ENCODE peak calls at places on chromosomes 13 and 19, in four cellular contexts. C is WTC11, N is K562, Y is HepG2. B is an unnamed sample.

GRCh38 chr19:29587518-29587986 is 18.5 kb upstream of the POP4 start:
- DNase-seq in N (no peak), Y (no peak), C (no peak), B (peak)

GRCh38 chr13:110616103-110617101 is 1.1 kb downstream of the NAXD start:
- DNase-seq in C (peak), Y (peak), N (peak), B (no peak)

GRCh38 chr19:3576696-3577443 is 4.1 kb downstream of the HMG20B start:
- DNase-seq in N (peak), C (peak), Y (no peak), B (no peak)

GRCh38 chr13:41402695-41403511 is 54.4 kb upstream of the RGCC start:
- DNase-seq in N (peak), C (peak), Y (peak), B (no peak)

GRCh38 chr19:49374665-49375434 is 11.2 kb downstream of the DKKL1 start:
- DNase-seq in N (no peak), Y (no peak), C (no peak), B (no peak)

GRCh38 chr13:77919351-77920294 is 992 bp upstream of the EDNRB start:
- DNase-seq in C (peak), N (no peak), Y (no peak), B (no peak)

GRCh38 chr19:50508850-50509190 is 2.2 kb downstream of the JOSD2 start:
- DNase-seq in Y (no peak), N (no peak), C (no peak), B (no peak)

GRCh38 chr19:38719761-38720558 is 24.3 kb downstream of the CAPN12 start:
- DNase-seq in C (no peak), Y (no peak), N (no peak), B (no peak)

GRCh38 chr13:68232351-68233130 is 1002.4 kb upstream of the PCDH9 start:
- DNase-seq in Y (no peak), N (no peak), C (no peak), B (no peak)

GRCh38 chr19:7928741-7929701 is 3.1 kb upstream of the CTXN1 start:
- DNase-seq in N (peak), C (peak), Y (peak), B (no peak)

GRCh38 chr13:92473736-92474465 is 752.7 kb upstream of the GPC6 start:
- DNase-seq in N (no peak), Y (no peak), C (no peak), B (no peak)

GRCh38 chr19:6065685-6066365 is 44.5 kb downstream of the RFX2 start:
- DNase-seq in C (peak), N (peak), Y (peak), B (no peak)

GRCh38 chr13:20160346-20161274 is at the start of gene GJA3:
- DNase-seq in Y (no peak), N (peak), C (peak), B (no peak)

GRCh38 chr19:56110515-56111448 is 10.3 kb downstream of the ZNF787 start:
- DNase-seq in Y (peak), N (no peak), C (no peak), B (no peak)

GRCh38 chr13:86920960-86921359 is 750.2 kb upstream of the SLITRK5 start:
- DNase-seq in C (no peak), Y (no peak), N (no peak), B (no peak)

GRCh38 chr13:26957163-26957562 is 196.6 kb upstream of the GPR12 start:
- DNase-seq in Y (no peak), C (no peak), N (no peak), B (no peak)

GRCh38 chr13:78100481-78100880 is 181.8 kb upstream of the EDNRB start:
- DNase-seq in Y (no peak), C (no peak), N (no peak), B (no peak)

GRCh38 chr13:27124571-27124970 is 47.0 kb downstream of the USP12 start:
- DNase-seq in Y (no peak), C (no peak), N (no peak), B (no peak)

GRCh38 chr19:7679017-7679720 is 1.5 kb upstream of the TRAPPC5 start:
- DNase-seq in N (no peak), C (no peak), Y (peak), B (no peak)

DNA sequence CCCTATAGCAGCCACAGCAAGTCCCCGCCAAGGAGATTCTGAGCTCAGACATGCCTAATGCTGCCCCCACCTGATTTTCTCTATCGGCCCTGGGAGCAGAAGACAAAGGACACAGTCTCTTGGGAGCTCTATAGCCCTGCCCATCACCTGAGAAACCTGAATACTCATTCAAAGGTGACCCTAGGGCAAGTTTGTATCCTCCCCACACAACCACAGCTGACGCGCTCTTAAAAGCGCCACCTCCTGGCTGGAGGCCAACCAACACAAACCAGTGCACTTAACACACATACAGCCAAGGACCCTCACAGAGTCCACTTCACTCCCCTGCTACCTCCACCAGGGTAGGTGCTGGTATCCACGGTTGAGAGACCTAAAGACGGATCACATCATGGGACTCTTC is 8.8 kb upstream of the IGFL4 start:
- DNase-seq in C (peak), Y (no peak), N (no peak), B (no peak)
- TF ChIP-seq TCF7 in C (no peak), Y (no peak), N (no peak), B (no peak)

DNA sequence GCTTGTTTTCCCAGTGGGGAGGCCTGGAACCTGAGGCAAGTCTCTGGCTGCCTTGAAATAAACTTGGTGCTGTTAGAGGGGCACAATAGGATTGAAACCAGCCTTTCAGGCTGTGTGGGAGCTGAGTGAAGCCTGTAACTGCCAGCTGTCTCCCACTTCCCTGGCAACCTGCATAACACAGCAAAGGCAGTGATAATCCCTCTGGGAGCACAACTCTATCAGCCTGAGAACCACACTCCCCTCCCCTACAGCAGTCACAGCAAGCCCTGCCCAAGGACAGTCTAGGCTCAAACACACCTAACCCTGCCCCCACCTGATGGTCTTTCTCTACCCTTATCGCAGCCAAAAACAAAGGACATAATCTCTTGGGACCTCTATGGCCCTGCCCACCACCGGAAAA is 683.8 kb upstream of the ATXN8OS start:
- DNase-seq in N (no peak), C (no peak), Y (no peak), B (no peak)
- TF ChIP-seq TCF7 in N (no peak), C (no peak), Y (no peak), B (no peak)

GRCh38 chr13:113922412-113923118 is 51.3 kb downstream of the C13orf46 start:
- DNase-seq in Y (no peak), C (peak), N (no peak), B (no peak)
- TF ChIP-seq TCF7 in Y (no peak), C (no peak), N (no peak), B (no peak)

GRCh38 chr13:48942131-48942530 is 33.6 kb upstream of the FNDC3A start:
- DNase-seq in C (no peak), N (no peak), Y (no peak), B (no peak)
- TF ChIP-seq TCF7 in C (no peak), N (no peak), Y (no peak), B (no peak)

GRCh38 chr13:99414048-99414995 is 87.0 kb upstream of the TM9SF2 start:
- DNase-seq in Y (no peak), N (no peak), C (no peak), B (no peak)

GRCh38 chr13:99416411-99417121 is 84.7 kb upstream of the TM9SF2 start:
- DNase-seq in C (no peak), N (no peak), Y (no peak), B (no peak)

GRCh38 chr13:99417151-99417820 is 84.0 kb upstream of the TM9SF2 start:
- DNase-seq in N (no peak), Y (no peak), C (peak), B (no peak)

GRCh38 chr13:99415014-99415650 is 86.1 kb upstream of the TM9SF2 start:
- DNase-seq in Y (no peak), N (no peak), C (no peak), B (no peak)

DNA sequence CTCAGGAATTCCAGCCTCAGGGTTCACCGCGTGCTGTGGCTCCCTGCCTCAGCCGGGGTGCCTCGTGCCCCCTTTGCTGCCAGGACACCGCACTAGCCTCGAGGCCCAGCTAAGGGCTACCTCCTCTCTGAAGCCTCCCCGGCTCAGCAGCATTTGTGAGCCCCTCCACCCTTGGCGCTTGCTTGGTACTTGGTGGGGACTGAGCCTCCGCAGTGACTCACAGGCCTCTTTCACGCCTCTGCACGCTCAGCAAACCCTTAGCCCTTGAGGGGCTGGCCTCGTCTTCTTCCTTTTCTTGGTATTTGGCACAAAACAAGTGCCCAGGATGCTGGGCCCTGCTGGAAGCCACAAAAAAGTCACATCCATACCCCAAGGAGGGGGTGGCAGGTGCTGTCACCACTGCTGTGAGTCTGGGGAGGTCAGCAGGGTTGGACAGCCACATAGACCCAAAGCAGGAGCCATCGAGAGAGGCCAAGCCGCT is 85.4 kb upstream of the TM9SF2 start:
- DNase-seq in N (no peak), C (no peak), Y (no peak), B (no peak)
- TF ChIP-seq TCF7 in N (no peak), C (no peak), Y (no peak), B (no peak)

DNA sequence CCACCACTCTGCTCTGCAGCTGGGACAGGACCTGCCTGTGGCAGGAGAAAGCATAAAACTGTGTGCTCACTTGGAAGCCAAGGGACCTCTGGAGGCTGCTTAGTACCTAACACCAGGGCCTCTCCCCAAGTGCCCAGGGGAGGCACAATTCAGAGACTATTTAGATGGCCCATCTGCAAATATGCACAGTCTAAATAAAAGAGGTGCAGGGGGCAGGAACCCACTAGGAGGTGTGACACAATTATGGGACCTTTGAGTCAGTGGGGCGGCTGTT is 32.6 kb upstream of the EPHX3 start:
- DNase-seq in C (no peak), N (no peak), Y (no peak), B (no peak)
- TF ChIP-seq TCF7 in C (no peak), N (no peak), Y (no peak), B (no peak)